ENCODE peak calls at places on chromosomes 16 and 17, in six cellular contexts. P is lower lobe of right lung, F is GM12865, T is upper lobe of right lung, M is psoas muscle, G is AG04449. E is an unnamed sample.
A peak's percentile ranks its signal among the peaks of the same experiment; 100 is the strongest.

GRCh38 chr16:81795193-81795592 is 16.1 kb downstream of the PLCG2 start:
- DNase-seq in T (no peak), G (no peak), F (no peak), M (no peak), P (no peak), E (no peak)

GRCh38 chr16:19348578-19349315 is 63.2 kb downstream of the CLEC19A start:
- DNase-seq in F (no peak), M (no peak), T (no peak), G (no peak), P (no peak), E (no peak)

GRCh38 chr17:333626-334396 is 18.8 kb downstream of the RPH3AL start:
- DNase-seq in F (no peak), M (peak; percentile 88), P (peak; percentile 71), T (peak; percentile 81), G (no peak), E (no peak)

GRCh38 chr16:21703589-21704174 is 39.9 kb downstream of the OTOA start:
- DNase-seq in G (no peak), T (no peak), P (no peak), M (no peak), F (peak; percentile 45), E (no peak)

GRCh38 chr17:37478187-37478586 is 11.5 kb upstream of the DUSP14 start:
- DNase-seq in P (no peak), T (no peak), F (no peak), M (peak; percentile 60), G (no peak), E (no peak)

GRCh38 chr17:79192503-79193500 is 118.2 kb downstream of the ENGASE start:
- DNase-seq in T (no peak), F (peak; percentile 10), G (no peak), M (peak; percentile 27), P (no peak), E (no peak)

GRCh38 chr17:40266882-40267281 is 20.8 kb upstream of the CDC6 start:
- DNase-seq in F (no peak), M (no peak), P (no peak), G (no peak), T (no peak), E (no peak)

GRCh38 chr17:8005357-8005756 is 2.9 kb downstream of the GUCY2D start:
- DNase-seq in T (peak; percentile 2), M (no peak), F (no peak), P (no peak), G (no peak), E (no peak)

GRCh38 chr16:52318259-52319008 is 228.5 kb downstream of the TOX3 start:
- DNase-seq in T (no peak), P (no peak), F (no peak), M (no peak), G (no peak), E (no peak)

GRCh38 chr16:16120382-16121184 is 102.7 kb downstream of the ABCC6 start:
- DNase-seq in G (no peak), P (peak; percentile 56), T (peak; percentile 67), M (peak; percentile 27), F (no peak), E (no peak)

GRCh38 chr17:41547378-41547841 is 19.3 kb upstream of the KRT19 start:
- DNase-seq in G (no peak), P (no peak), F (no peak), T (no peak), M (no peak), E (no peak)

GRCh38 chr17:55607736-55608341 is 96.6 kb upstream of the SMIM36 start:
- DNase-seq in T (peak; percentile 65), P (peak; percentile 65), M (peak; percentile 31), F (no peak), G (no peak), E (no peak)

GRCh38 chr17:82235775-82236141 is 6.9 kb downstream of the SLC16A3 start:
- DNase-seq in G (no peak), P (no peak), T (peak; percentile 76), M (peak; percentile 47), F (no peak), E (no peak)

DNA sequence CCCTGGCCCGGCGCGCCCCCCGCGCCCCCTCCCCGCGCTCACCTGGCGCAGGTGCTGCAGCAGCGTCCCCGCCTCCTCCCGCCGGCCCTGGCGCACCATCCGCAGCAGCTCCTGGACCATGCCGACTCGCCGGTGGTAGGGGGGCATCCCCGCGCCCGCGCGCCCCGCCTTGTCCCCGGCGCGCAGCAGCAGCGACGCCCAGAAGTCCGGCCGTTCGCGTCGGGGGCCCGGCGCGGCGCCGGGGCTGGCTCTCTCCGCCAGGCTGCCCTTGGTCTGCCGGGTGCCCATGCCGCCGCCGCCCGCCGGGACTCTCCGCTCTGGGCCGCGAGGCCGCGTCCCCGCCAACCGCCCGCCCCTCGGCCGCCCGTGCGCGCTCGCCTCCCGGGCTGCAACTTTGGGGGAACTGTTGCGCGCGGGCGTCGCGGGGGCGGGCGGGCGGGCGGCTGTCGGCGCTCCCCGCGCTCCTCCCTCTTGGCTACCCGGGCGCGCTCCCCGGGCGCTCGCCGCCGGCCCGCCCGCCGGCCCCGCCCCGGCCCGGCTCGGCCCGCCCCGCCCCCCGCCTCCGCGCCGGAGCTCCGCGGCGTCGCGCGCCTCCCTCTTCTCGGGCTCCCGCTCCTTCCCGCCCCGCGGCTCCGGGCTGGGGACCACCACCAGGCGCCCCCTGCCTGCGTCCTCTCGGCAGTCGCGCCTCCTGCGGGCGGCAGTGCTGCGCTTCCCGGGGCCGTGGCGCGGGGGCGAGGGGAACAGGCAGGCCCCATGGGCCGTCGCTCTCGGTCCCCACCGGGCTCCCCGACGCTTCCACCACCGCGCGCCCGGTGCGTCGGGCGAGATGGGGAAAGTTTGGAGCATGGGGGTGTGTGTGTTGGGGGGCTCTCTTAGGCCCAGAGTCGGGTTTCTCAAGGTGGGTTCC is at the start of gene LRRC75A:
- DNase-seq in G (no peak), F (peak; percentile 44), P (peak; percentile 56), M (peak; percentile 62), T (peak; percentile 80), E (no peak)
- TF ChIP-seq CTCF in G (peak; percentile 4), F (no peak), P (no peak), M (no peak), T (no peak), E (peak; percentile 32)

GRCh38 chr16:30793508-30794069 is 6.6 kb upstream of the ZNF629 start:
- DNase-seq in P (no peak), T (no peak), F (no peak), G (no peak), M (no peak), E (no peak)

GRCh38 chr16:30794634-30795033 is 7.6 kb upstream of the ZNF629 start:
- DNase-seq in G (no peak), M (no peak), P (no peak), F (no peak), T (no peak), E (no peak)

GRCh38 chr16:30802971-30803370 is 16.0 kb upstream of the ZNF629 start:
- DNase-seq in G (no peak), P (no peak), M (no peak), F (no peak), T (no peak), E (no peak)

DNA sequence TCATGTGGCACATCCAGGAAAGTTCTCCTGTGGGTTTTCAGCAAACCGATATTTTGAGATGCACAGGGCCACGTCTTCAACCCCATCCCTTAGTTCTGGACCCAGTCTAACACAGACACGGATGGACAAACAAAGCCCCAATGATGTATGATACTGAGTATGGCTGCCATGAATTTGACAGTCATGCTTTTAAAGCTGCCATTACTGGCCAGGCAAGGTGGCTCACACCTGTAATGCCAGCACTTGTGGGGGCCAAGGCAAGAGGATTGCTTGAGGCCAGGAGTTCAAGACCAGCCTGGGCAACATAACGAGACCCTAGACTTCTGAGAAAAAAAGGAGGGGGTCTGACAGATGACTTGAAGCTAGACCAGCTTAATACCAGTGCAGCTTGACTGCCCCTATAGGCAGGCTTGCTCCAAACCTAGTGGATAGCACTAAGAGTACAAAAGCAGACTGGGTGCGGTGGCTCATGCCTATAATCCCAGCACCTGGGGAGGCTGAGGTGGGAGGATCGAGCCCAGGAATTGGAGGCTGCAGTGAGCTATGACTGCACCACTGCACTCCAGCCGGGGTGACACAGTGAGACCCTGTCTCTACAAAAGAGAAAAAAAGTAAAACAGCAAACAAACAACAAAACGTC is 10.8 kb upstream of the ZNF629 start:
- DNase-seq in T (no peak), M (no peak), G (no peak), F (no peak), P (no peak), E (no peak)
- TF ChIP-seq CTCF in T (no peak), M (no peak), G (no peak), F (no peak), P (no peak), E (peak; percentile 22)

DNA sequence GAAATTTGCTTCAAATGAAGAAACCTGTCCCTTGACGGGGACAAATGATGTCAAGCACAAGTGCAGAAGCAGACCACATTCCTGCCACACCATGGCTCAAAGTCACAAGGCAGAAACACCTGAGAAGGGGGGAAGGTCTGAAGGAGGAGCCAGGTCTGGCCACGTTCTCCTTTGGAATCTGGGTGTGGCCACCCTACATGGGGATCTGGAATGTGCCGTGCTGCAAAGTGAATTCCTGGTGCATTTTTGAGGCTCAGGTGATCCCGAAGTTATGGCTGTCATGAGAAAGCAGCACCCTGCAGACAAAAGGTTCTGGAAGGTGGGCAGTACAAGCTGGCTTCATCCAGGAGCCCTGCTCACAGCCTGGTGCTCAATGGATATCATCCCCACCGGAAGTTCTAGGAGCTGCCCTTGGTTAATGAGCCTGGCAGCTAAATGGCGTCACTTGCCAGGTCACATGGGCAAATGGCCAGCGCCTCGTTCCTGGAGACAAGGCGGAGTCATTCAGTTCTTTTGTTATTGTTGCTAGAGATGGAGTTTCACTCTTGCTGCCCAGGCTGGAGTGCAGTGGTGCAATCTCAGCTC is 20.1 kb upstream of the ADCY9 start:
- DNase-seq in P (peak; percentile 88), G (no peak), T (peak; percentile 93), F (no peak), M (no peak), E (no peak)
- TF ChIP-seq CTCF in P (no peak), G (no peak), T (no peak), F (no peak), M (no peak), E (no peak)

GRCh38 chr17:80864751-80865150 is 126.9 kb upstream of the CHMP6 start:
- DNase-seq in T (no peak), M (no peak), F (no peak), P (peak; percentile 12), G (no peak), E (peak; percentile 43)

GRCh38 chr17:80862978-80863377 is 128.7 kb upstream of the CHMP6 start:
- DNase-seq in P (no peak), F (no peak), M (no peak), G (no peak), T (no peak), E (no peak)

GRCh38 chr17:80868022-80868609 is 123.5 kb upstream of the CHMP6 start:
- DNase-seq in M (no peak), T (no peak), F (peak; percentile 21), P (peak; percentile 1), G (no peak), E (no peak)

GRCh38 chr17:80863626-80864025 is 128.0 kb upstream of the CHMP6 start:
- DNase-seq in F (no peak), T (no peak), G (no peak), P (no peak), M (no peak), E (peak; percentile 53)

DNA sequence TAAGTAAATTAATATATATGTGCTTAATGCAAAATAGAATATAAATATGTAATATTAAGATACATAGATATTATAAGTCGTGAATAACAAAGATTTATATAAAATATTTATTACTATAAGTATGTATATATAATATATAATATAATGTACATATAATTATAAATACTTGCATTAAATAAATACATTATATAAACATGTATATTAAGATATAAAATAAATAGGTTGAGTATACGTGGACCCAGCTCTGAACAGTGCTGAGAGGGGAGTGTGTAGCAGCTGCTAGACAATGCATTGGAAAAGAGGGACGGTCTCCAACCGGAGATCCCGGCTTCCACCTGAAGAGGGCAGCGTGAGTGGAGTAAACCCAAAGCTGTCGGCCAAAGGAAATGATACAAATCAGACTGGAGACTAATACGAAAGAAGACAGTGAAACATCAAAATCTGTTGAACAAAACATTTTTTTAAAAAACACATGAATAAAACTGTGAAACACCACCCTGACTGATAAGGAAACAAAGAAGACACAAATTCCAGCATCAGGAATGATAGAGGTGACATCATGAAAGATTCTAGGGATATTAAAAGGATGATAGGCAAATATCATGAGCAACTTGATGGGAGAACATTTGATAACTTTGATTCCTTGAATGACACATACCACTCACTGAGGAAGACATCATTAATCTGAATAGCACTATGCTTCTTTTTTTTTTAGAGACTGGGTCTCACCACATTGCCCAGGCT is 125.4 kb upstream of the CHMP6 start:
- DNase-seq in G (no peak), M (peak; percentile 70), P (peak; percentile 56), F (peak; percentile 70), T (no peak), E (peak; percentile 56)
- TF ChIP-seq CTCF in G (peak; percentile 79), M (peak; percentile 80), P (peak; percentile 77), F (peak; percentile 57), T (peak; percentile 71), E (peak; percentile 87)